ENCODE peak calls at places on chromosomes 12 and 14, in ten cellular contexts. I, S, O, J, R, F, L, D, Q and V are unnamed samples.

GRCh38 chr14:52268191-52269061 is 928 bp downstream of the PTGDR start:
- DNase-seq in D (no peak), I (no peak), S (no peak), F (peak), L (no peak), Q (no peak), O (peak), R (no peak), J (no peak), V (no peak)

GRCh38 chr14:98579140-98579539 is 692.9 kb downstream of the BCL11B start:
- DNase-seq in L (no peak), J (no peak), I (no peak), O (no peak), R (no peak), S (no peak), D (no peak), F (no peak), Q (no peak), V (no peak)

GRCh38 chr12:116189692-116190091 is 87.8 kb downstream of the MED13L start:
- DNase-seq in I (no peak), Q (no peak), O (no peak), D (no peak), S (no peak), L (no peak), R (no peak), F (no peak), J (no peak), V (no peak)

GRCh38 chr14:69079188-69079742 is 73.7 kb downstream of the DCAF5 start:
- DNase-seq in J (no peak), D (no peak), F (peak), S (no peak), Q (no peak), O (peak), I (no peak), R (no peak), L (no peak), V (no peak)

GRCh38 chr12:50081096-50081808 is 3.9 kb upstream of the SMARCD1 start:
- DNase-seq in L (no peak), S (no peak), J (no peak), I (no peak), F (no peak), R (no peak), O (no peak), D (no peak), Q (no peak), V (no peak)

GRCh38 chr14:102279688-102280348 is 25.1 kb downstream of the MOK start:
- DNase-seq in D (no peak), I (no peak), J (no peak), R (no peak), Q (no peak), L (peak), O (peak), F (peak), S (no peak), V (no peak)

GRCh38 chr12:87270894-87271293 is 758.3 kb downstream of the C12orf50 start:
- DNase-seq in S (no peak), L (no peak), O (peak), R (no peak), F (peak), D (no peak), Q (no peak), I (no peak), J (no peak), V (no peak)

GRCh38 chr14:75430526-75430925 is 2.7 kb downstream of the JDP2 start:
- DNase-seq in S (peak), J (no peak), I (no peak), R (no peak), L (no peak), Q (no peak), D (no peak), O (peak), F (peak), V (no peak)

GRCh38 chr12:110636516-110636915 is 22.6 kb downstream of the TCTN1 start:
- DNase-seq in O (no peak), L (no peak), S (no peak), F (no peak), Q (no peak), J (no peak), R (no peak), D (no peak), I (no peak), V (no peak)

GRCh38 chr12:77946541-77947021 is 115.9 kb downstream of the NAV3 start:
- DNase-seq in Q (no peak), O (peak), J (no peak), I (no peak), L (no peak), F (peak), D (no peak), R (no peak), S (no peak), V (no peak)

GRCh38 chr14:47596232-47596631 is 79.2 kb downstream of the MDGA2 start:
- DNase-seq in I (no peak), J (no peak), D (no peak), L (no peak), F (no peak), R (no peak), S (no peak), O (no peak), Q (no peak), V (no peak)